ENCODE peak calls at places on chromosomes 12 and 14, in nine cellular contexts. O is A549, K is neural progenitor cell, P is spleen, L is cardiac muscle cell, V is esophagus squamous epithelium, R is keratinocyte, B is mucosa of descending colon, A is psoas muscle. E is an unnamed sample.

GRCh38 chr12:124916370-124917134 is 2.1 kb upstream of the UBC start:
- DNase-seq in O (peak; percentile 96), K (peak; percentile 52), P (peak; percentile 71), L (no peak), V (no peak), R (no peak), B (peak; percentile 66), A (peak; percentile 73), E (peak; percentile 80)

GRCh38 chr14:92847220-92848148 is 53.4 kb downstream of the GOLGA5 start:
- DNase-seq in O (no peak), K (no peak), P (no peak), L (no peak), V (no peak), R (no peak), B (no peak), A (no peak), E (no peak)

GRCh38 chr12:131785763-131786330 is 42.3 kb upstream of the MMP17 start:
- DNase-seq in O (no peak), K (no peak), P (no peak), L (no peak), V (no peak), R (no peak), B (no peak), A (no peak), E (no peak)

GRCh38 chr12:129911437-129912049 is 7.7 kb upstream of the TMEM132D start:
- DNase-seq in O (peak; percentile 59), K (peak; percentile 88), P (no peak), L (peak; percentile 76), V (no peak), R (no peak), B (peak; percentile 49), A (no peak), E (peak; percentile 41)

GRCh38 chr14:57085801-57086200 is 182.9 kb downstream of the EXOC5 start:
- DNase-seq in O (no peak), K (no peak), P (no peak), L (peak; percentile 47), V (no peak), R (no peak), B (no peak), A (no peak), E (no peak)

GRCh38 chr14:44914849-44915248 is 46.9 kb downstream of the KLHL28 start:
- DNase-seq in O (peak; percentile 14), K (peak; percentile 32), P (no peak), L (peak; percentile 51), V (no peak), R (no peak), B (no peak), A (no peak), E (no peak)

GRCh38 chr14:55062517-55063351 is 11.3 kb downstream of the MAPK1IP1L start:
- DNase-seq in O (no peak), K (no peak), P (no peak), L (no peak), V (no peak), R (no peak), B (no peak), A (peak; percentile 29), E (no peak)

GRCh38 chr14:89422952-89423345 is 5.9 kb upstream of the FOXN3 start:
- DNase-seq in O (no peak), K (no peak), P (no peak), L (no peak), V (no peak), R (no peak), B (no peak), A (no peak), E (no peak)

GRCh38 chr12:105598032-105598431 is 267.5 kb downstream of the C12orf75 start:
- DNase-seq in O (no peak), K (no peak), P (no peak), L (no peak), V (no peak), R (no peak), B (no peak), A (no peak), E (no peak)

GRCh38 chr14:85439696-85440328 is 90.1 kb upstream of the FLRT2 start:
- DNase-seq in O (peak; percentile 72), K (no peak), P (no peak), L (peak; percentile 52), V (no peak), R (peak; percentile 71), B (no peak), A (no peak), E (no peak)

GRCh38 chr12:65313704-65314317 is 35.3 kb downstream of the MSRB3 start:
- DNase-seq in O (peak; percentile 19), K (peak; percentile 10), P (no peak), L (no peak), V (no peak), R (no peak), B (no peak), A (no peak), E (no peak)

GRCh38 chr12:99427104-99427503 is 220.4 kb upstream of the GARIN6 start:
- DNase-seq in O (no peak), K (no peak), P (no peak), L (no peak), V (no peak), R (no peak), B (no peak), A (no peak), E (no peak)

GRCh38 chr12:128268348-128268725 is 1.4 kb downstream of the TMEM132C start:
- DNase-seq in O (no peak), K (peak; percentile 40), P (no peak), L (peak; percentile 31), V (no peak), R (no peak), B (no peak), A (no peak), E (no peak)

GRCh38 chr12:110280784-110281548 is at the start of gene ATP2A2:
- DNase-seq in O (peak; percentile 90), K (peak; percentile 97), P (peak; percentile 97), L (peak; percentile 95), V (peak; percentile 54), R (no peak), B (peak; percentile 93), A (peak; percentile 90), E (peak; percentile 91)

GRCh38 chr12:15886372-15887042 is 4.3 kb downstream of the STRAP start:
- DNase-seq in O (peak; percentile 28), K (no peak), P (no peak), L (no peak), V (no peak), R (no peak), B (no peak), A (no peak), E (no peak)

GRCh38 chr14:72880164-72880563 is 13.7 kb downstream of the DPF3 start:
- DNase-seq in O (no peak), K (no peak), P (no peak), L (no peak), V (no peak), R (no peak), B (no peak), A (no peak), E (no peak)

GRCh38 chr12:68067762-68068376 is 78.6 kb downstream of the IFNG-AS1 start:
- DNase-seq in O (peak; percentile 12), K (no peak), P (no peak), L (no peak), V (no peak), R (no peak), B (no peak), A (no peak), E (no peak)

GRCh38 chr12:18363321-18363720 is 102.0 kb downstream of the PIK3C2G start:
- DNase-seq in O (no peak), K (peak; percentile 33), P (no peak), L (no peak), V (no peak), R (no peak), B (no peak), A (no peak), E (no peak)

GRCh38 chr12:30013051-30013450 is 229.3 kb upstream of the TMTC1 start:
- DNase-seq in O (no peak), K (peak; percentile 45), P (no peak), L (peak; percentile 40), V (no peak), R (no peak), B (no peak), A (no peak), E (peak; percentile 20)

GRCh38 chr12:80553316-80553715 is 109.3 kb downstream of the PTPRQ start:
- DNase-seq in O (peak; percentile 27), K (no peak), P (no peak), L (no peak), V (no peak), R (peak; percentile 46), B (no peak), A (no peak), E (no peak)

GRCh38 chr12:102415515-102415914 is 64.8 kb downstream of the IGF1 start:
- DNase-seq in O (no peak), K (no peak), P (no peak), L (no peak), V (no peak), R (no peak), B (no peak), A (no peak), E (no peak)
- H3K4me3 ChIP-seq in O (no peak overlapping the region), K (no peak overlapping the region), P (no peak overlapping the region), L (no peak overlapping the region), V (no peak overlapping the region), R (no peak overlapping the region), B (no peak overlapping the region), A (no peak overlapping the region), E (no peak overlapping the region)

DNA sequence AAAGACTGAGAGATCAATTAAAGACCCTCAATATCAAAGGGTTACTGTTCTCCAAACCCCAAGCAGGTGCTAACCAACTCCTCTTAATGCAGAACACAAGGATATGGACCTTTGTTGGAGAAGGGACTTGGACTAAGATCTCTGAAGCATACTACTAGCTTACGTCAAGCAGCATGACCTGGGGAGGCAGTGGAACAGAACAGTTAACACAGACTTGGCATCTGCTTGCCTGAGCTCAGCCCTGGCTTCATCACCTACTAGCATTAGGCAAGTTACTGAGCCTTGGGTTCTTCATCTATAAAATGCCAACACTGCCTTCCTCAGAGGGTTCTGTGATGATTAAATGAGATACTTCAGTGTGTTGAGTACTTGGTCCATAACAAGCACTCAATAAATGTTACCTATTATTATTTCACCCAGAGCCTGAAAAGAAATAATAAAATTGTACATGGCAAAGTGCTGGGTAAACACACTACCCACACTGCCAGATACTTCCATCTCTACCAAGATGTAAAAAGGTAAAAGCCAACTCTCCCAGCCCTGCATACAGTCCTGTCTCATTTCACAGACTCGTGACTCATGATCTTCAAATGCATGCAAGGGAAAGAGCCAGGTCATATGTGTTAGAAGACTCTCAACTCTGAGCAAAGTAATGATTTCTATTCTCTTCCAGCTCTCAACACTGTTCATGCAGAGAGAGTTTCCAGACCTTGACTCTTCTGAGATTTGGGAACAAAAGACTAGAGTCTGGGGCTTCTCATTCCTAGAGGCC is 39.7 kb downstream of the FMNL3 start:
- DNase-seq in O (no peak), K (no peak), P (no peak), L (no peak), V (no peak), R (no peak), B (no peak), A (no peak), E (no peak)
- H3K4me1 ChIP-seq in O (no peaks in the 10 kb centered on the region), K (peaks cover under 1% of the 10 kb centered on the region), P (peaks cover 73% of the 10 kb centered on the region), L (peaks cover 31% of the 10 kb centered on the region), V (peaks cover 21% of the 10 kb centered on the region), R (peaks cover 10% of the 10 kb centered on the region), B (peaks cover 17% of the 10 kb centered on the region), A (peaks cover 53% of the 10 kb centered on the region), E (no peaks in the 10 kb centered on the region)

GRCh38 chr14:71439247-71439646 is 493.0 kb upstream of the RGS6 start:
- DNase-seq in O (no peak), K (no peak), P (no peak), L (no peak), V (no peak), R (no peak), B (no peak), A (no peak), E (no peak)
- TF ChIP-seq CTCF in O (no peak), K (no peak), P (no peak), L (no peak), V (no peak), R (no peak), B (no peak), A (no peak), E (no peak)

GRCh38 chr14:100165825-100166520 is 6.5 kb upstream of the DEGS2 start:
- DNase-seq in O (no peak), K (no peak), P (no peak), L (no peak), V (no peak), R (no peak), B (no peak), A (no peak), E (no peak)
- H3K4me3 ChIP-seq in O (peak overlapping the region; percentile 52), K (no peak overlapping the region), P (no peak overlapping the region), L (no peak overlapping the region), V (peak overlapping the region; percentile 41), R (no peak overlapping the region), B (no peak overlapping the region), A (no peak overlapping the region), E (no peak overlapping the region)